ENCODE peak calls at places on chromosome 2, in ten cellular contexts. Z is IMR-90; D is heart left ventricle; X is body of pancreas; C is CD8-positive, alpha-beta T cell; Q is suprapubic skin; P is endothelial cell of umbilical vein; W is tibial artery; A is RWPE2; E is HCT116. N is an unnamed sample. For H3K9me3, the result is how much of the 10 kb centered on the place peaks cover.

GRCh38 chr2:218501665-218502064 is 66.5 kb downstream of the USP37 start:
- DNase-seq in Z (peak), D (no peak), X (no peak), C (no peak), Q (no peak), P (peak), W (no peak), A (no peak), E (no peak), N (peak)

GRCh38 chr2:233426619-233427342 is 72.5 kb downstream of the DGKD start:
- DNase-seq in Z (peak), D (no peak), X (no peak), C (no peak), Q (no peak), P (no peak), W (peak), A (no peak), E (peak), N (peak)

GRCh38 chr2:9082158-9082557 is 78.7 kb upstream of the MBOAT2 start:
- DNase-seq in Z (no peak), D (no peak), X (no peak), C (no peak), Q (no peak), P (no peak), W (no peak), A (no peak), E (no peak), N (no peak)

GRCh38 chr2:29332540-29332939 is 217.3 kb downstream of the CLIP4 start:
- DNase-seq in Z (no peak), D (no peak), X (no peak), C (no peak), Q (no peak), P (no peak), W (no peak), A (no peak), E (no peak), N (no peak)

GRCh38 chr2:203583696-203584095 is 48.6 kb upstream of the RAPH1 start:
- DNase-seq in Z (peak), D (peak), X (no peak), C (no peak), Q (no peak), P (peak), W (no peak), A (peak), E (no peak), N (no peak)

GRCh38 chr2:135629520-135629919 is 98.2 kb downstream of the R3HDM1 start:
- DNase-seq in Z (no peak), D (no peak), X (no peak), C (no peak), Q (no peak), P (no peak), W (no peak), A (no peak), E (no peak), N (no peak)

GRCh38 chr2:237097326-237097910 is 11.7 kb downstream of the COPS8 start:
- DNase-seq in Z (no peak), D (no peak), X (no peak), C (no peak), Q (no peak), P (peak), W (no peak), A (no peak), E (no peak), N (peak)

GRCh38 chr2:21146638-21147037 is 22.9 kb downstream of the TDRD15 start:
- DNase-seq in Z (no peak), D (no peak), X (no peak), C (no peak), Q (no peak), P (no peak), W (no peak), A (no peak), E (no peak), N (no peak)

GRCh38 chr2:38863061-38863695 is 12.6 kb downstream of the DHX57 start:
- DNase-seq in Z (no peak), D (no peak), X (no peak), C (no peak), Q (no peak), P (peak), W (no peak), A (no peak), E (no peak), N (no peak)

GRCh38 chr2:168456526-168457176 is 579 bp downstream of the CERS6 start:
- DNase-seq in Z (peak), D (peak), X (peak), C (peak), Q (peak), P (no peak), W (peak), A (no peak), E (no peak), N (peak)

GRCh38 chr2:200042944-200043343 is 87.6 kb downstream of the MAIP1 start:
- DNase-seq in Z (peak), D (no peak), X (no peak), C (no peak), Q (no peak), P (no peak), W (no peak), A (no peak), E (no peak), N (peak)

GRCh38 chr2:29009270-29009669 is 28.2 kb downstream of the TOGARAM2 start:
- DNase-seq in Z (no peak), D (no peak), X (no peak), C (no peak), Q (no peak), P (no peak), W (no peak), A (no peak), E (no peak), N (no peak)

GRCh38 chr2:238105506-238106338 is 5.6 kb downstream of the ESPNL start:
- DNase-seq in Z (no peak), D (peak), X (peak), C (no peak), Q (peak), P (no peak), W (peak), A (peak), E (no peak), N (no peak)

GRCh38 chr2:180682871-180683270 is 297.5 kb upstream of the UBE2E3 start:
- DNase-seq in Z (no peak), D (no peak), X (no peak), C (no peak), Q (no peak), P (no peak), W (no peak), A (no peak), E (no peak), N (no peak)

GRCh38 chr2:39618236-39618635 is 47.5 kb upstream of the TMEM178A start:
- DNase-seq in Z (no peak), D (no peak), X (no peak), C (no peak), Q (no peak), P (no peak), W (no peak), A (no peak), E (no peak), N (no peak)

GRCh38 chr2:9126540-9126939 is 80.1 kb upstream of the ASAP2 start:
- DNase-seq in Z (no peak), D (no peak), X (no peak), C (no peak), Q (no peak), P (no peak), W (no peak), A (no peak), E (no peak), N (no peak)

GRCh38 chr2:12456293-12457151 is 260.2 kb upstream of the TRIB2 start:
- DNase-seq in Z (peak), D (peak), X (peak), C (peak), Q (peak), P (peak), W (peak), A (peak), E (peak), N (peak)

GRCh38 chr2:108460345-108461037 is 11.5 kb downstream of the GCC2 start:
- DNase-seq in Z (no peak), D (no peak), X (no peak), C (no peak), Q (no peak), P (no peak), W (no peak), A (no peak), E (no peak), N (no peak)
- H3K9me3 ChIP-seq in Z (under half), D (under half), X (under half), C (under half), Q (under half), P (under half), W (under half), A (under half), E (under half), N (under half)

DNA sequence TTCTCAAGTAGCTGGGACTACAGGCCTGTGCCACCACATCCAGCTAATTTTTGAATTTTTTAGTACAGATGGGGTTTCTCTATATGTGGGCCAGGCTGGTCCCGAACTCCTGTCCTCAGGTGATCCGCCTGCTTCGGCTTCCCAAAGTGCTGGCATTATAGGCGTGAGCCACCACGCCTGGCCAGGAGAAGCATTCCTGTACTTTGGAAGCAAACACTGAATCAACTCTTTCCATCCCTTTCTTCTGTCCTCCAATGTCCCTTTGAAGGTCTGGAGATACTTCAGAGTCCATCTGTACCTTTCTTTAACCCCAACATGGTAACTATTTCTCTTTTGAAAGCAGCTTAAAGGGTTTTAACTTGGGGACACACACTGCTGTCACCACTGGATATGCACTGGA is 23.6 kb upstream of the MAP4K4 start:
- DNase-seq in Z (no peak), D (no peak), X (no peak), C (no peak), Q (no peak), P (no peak), W (no peak), A (no peak), E (no peak), N (no peak)
- H3K9me3 ChIP-seq in Z (under half), D (under half), X (under half), C (under half), Q (under half), P (under half), W (under half), A (under half), E (under half), N (under half)

GRCh38 chr2:89775885-89776284 is 1084.4 kb downstream of the RPIA start:
- DNase-seq in Z (no peak), D (no peak), X (no peak), C (no peak), Q (no peak), P (no peak), W (no peak), A (no peak), E (no peak), N (no peak)
- H3K9me3 ChIP-seq in Z (under half), D (half or more), X (under half), C (under half), Q (half or more), P (under half), W (half or more), A (under half), E (half or more), N (half or more)

GRCh38 chr2:593354-594026 is 83.7 kb downstream of the TMEM18 start:
- DNase-seq in Z (no peak), D (no peak), X (no peak), C (no peak), Q (no peak), P (no peak), W (no peak), A (no peak), E (no peak), N (no peak)
- H3K9me3 ChIP-seq in Z (under half), D (under half), X (under half), C (under half), Q (under half), P (under half), W (under half), A (under half), E (under half), N (under half)

DNA sequence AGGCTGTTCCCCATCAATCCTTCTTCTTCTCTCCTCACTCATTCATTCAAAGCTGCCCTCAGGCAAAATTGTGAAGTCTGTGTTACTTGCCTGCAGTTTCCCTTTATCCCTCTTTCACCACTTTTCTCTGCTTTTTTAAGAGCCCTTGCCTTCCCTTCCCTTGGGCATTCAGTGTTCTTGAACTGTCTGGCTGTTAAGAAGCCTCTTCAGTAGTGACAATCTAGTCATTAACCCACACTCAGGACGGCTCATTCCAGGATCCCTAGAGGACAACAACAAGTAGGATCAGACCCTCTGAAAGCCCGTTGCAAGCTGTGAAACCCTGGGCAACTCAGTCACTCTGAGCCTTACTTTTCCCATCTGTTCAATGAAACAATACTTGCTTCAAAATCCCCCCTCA is 615.7 kb downstream of the EPHA4 start:
- DNase-seq in Z (no peak), D (no peak), X (no peak), C (no peak), Q (no peak), P (no peak), W (no peak), A (no peak), E (no peak), N (no peak)
- H3K9me3 ChIP-seq in Z (under half), D (under half), X (under half), C (under half), Q (under half), P (under half), W (under half), A (under half), E (under half), N (under half)

DNA sequence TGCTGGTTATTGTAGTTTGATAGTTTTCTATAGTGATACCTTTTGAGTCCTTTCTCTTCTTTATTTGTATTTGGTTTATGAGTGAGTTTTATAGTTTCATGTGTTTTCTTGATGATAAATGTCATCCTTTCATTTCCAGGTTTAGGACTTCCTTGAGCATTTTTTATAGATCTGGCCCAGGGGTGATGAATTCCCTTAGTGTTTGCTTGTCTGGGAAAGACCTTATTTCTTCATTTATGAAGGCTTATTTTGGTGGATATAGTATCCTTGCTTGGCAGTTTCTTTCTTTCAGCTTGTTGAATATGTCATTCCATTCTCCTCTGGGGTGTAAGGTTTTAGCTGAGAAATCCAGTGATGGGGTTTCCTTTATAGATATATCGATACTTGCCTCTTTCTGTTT is 53.9 kb downstream of the OTX1 start:
- DNase-seq in Z (no peak), D (no peak), X (no peak), C (no peak), Q (no peak), P (no peak), W (no peak), A (no peak), E (no peak), N (no peak)
- H3K9me3 ChIP-seq in Z (under half), D (under half), X (under half), C (under half), Q (under half), P (under half), W (under half), A (under half), E (under half), N (under half)

GRCh38 chr2:14454102-14454676 is 178.3 kb upstream of the LRATD1 start:
- DNase-seq in Z (no peak), D (no peak), X (no peak), C (no peak), Q (no peak), P (no peak), W (no peak), A (no peak), E (no peak), N (no peak)

GRCh38 chr2:14459927-14460326 is 172.6 kb upstream of the LRATD1 start:
- DNase-seq in Z (no peak), D (no peak), X (no peak), C (no peak), Q (no peak), P (no peak), W (no peak), A (no peak), E (no peak), N (no peak)
- H3K9me3 ChIP-seq in Z (under half), D (under half), X (under half), C (under half), Q (under half), P (under half), W (under half), A (under half), E (under half), N (under half)

GRCh38 chr2:211367711-211368110 is 811.3 kb downstream of the CPS1 start:
- DNase-seq in Z (no peak), D (no peak), X (no peak), C (no peak), Q (no peak), P (no peak), W (no peak), A (no peak), E (no peak), N (no peak)
- H3K9me3 ChIP-seq in Z (under half), D (under half), X (under half), C (under half), Q (under half), P (under half), W (under half), A (under half), E (under half), N (under half)

GRCh38 chr2:94956797-94957391 is 68.6 kb upstream of the MAL start:
- DNase-seq in Z (peak), D (no peak), X (peak), C (peak), Q (no peak), P (peak), W (no peak), A (no peak), E (peak), N (peak)
- H3K9me3 ChIP-seq in Z (under half), D (under half), X (under half), C (under half), Q (under half), P (under half), W (under half), A (under half), E (under half), N (under half)

N was measured in adipocyte.